ENCODE peak calls at places on chromosomes 6 and 20, in nine cellular contexts. U is hypothalamus, S is ACHN, Y is kidney glomerular epithelial cell, E is T-cell, D is globus pallidus, H is LoVo, T is fibroblast of pulmonary artery, M is neural progenitor cell. K is an unnamed sample.
A peak's percentile ranks its signal among the peaks of the same experiment; 100 is the strongest.

GRCh38 chr20:49948809-49949507 is 12.8 kb downstream of the RNF114 start:
- DNase-seq in U (no peak), S (peak; percentile 45), Y (peak; percentile 76), E (no peak), D (no peak), H (no peak), T (peak; percentile 66), M (no peak), K (no peak)

GRCh38 chr6:90194371-90194841 is 102.2 kb downstream of the BACH2 start:
- DNase-seq in U (no peak), S (no peak), Y (peak; percentile 7), E (no peak), D (no peak), H (no peak), T (peak; percentile 10), M (no peak), K (no peak)

GRCh38 chr6:34792605-34793500 is 970 bp downstream of the BLTP3A start:
- DNase-seq in U (no peak), S (peak; percentile 30), Y (peak; percentile 41), E (no peak), D (peak; percentile 13), H (peak; percentile 37), T (peak; percentile 71), M (peak; percentile 39), K (peak; percentile 54)

GRCh38 chr6:126033696-126034095 is 47.4 kb downstream of the TRMT11 start:
- DNase-seq in U (no peak), S (peak; percentile 69), Y (peak; percentile 87), E (no peak), D (peak; percentile 31), H (peak; percentile 19), T (peak; percentile 93), M (peak; percentile 78), K (peak; percentile 79)

GRCh38 chr20:18030020-18030419 is 27.7 kb downstream of the OVOL2 start:
- DNase-seq in U (no peak), S (no peak), Y (no peak), E (no peak), D (no peak), H (no peak), T (no peak), M (no peak), K (no peak)

GRCh38 chr6:107493158-107494057 is 3.5 kb downstream of the SOBP start:
- DNase-seq in U (peak; percentile 24), S (no peak), Y (peak; percentile 20), E (no peak), D (peak; percentile 84), H (no peak), T (peak; percentile 50), M (peak; percentile 85), K (peak; percentile 31)

GRCh38 chr20:1490643-1491042 is 577 bp downstream of the SIRPB2 start:
- DNase-seq in U (no peak), S (no peak), Y (no peak), E (no peak), D (no peak), H (no peak), T (no peak), M (no peak), K (no peak)

GRCh38 chr6:1855890-1856289 is 246.2 kb downstream of the FOXC1 start:
- DNase-seq in U (no peak), S (no peak), Y (no peak), E (no peak), D (no peak), H (no peak), T (no peak), M (no peak), K (no peak)

GRCh38 chr6:106823732-106824351 is 150.7 kb downstream of the CD24 start:
- DNase-seq in U (no peak), S (no peak), Y (no peak), E (no peak), D (no peak), H (no peak), T (no peak), M (no peak), K (peak; percentile 73)

GRCh38 chr6:168042426-168043192 is 36.4 kb downstream of the FRMD1 start:
- DNase-seq in U (no peak), S (no peak), Y (no peak), E (no peak), D (no peak), H (no peak), T (no peak), M (no peak), K (no peak)

GRCh38 chr6:124903797-124904196 is 58.4 kb upstream of the RNF217 start:
- DNase-seq in U (no peak), S (no peak), Y (no peak), E (no peak), D (no peak), H (no peak), T (no peak), M (no peak), K (no peak)

GRCh38 chr6:124963416-124964083 is 1.3 kb downstream of the RNF217 start:
- DNase-seq in U (no peak), S (peak; percentile 56), Y (peak; percentile 49), E (no peak), D (peak; percentile 61), H (peak; percentile 24), T (peak; percentile 59), M (no peak), K (peak; percentile 21)

K was measured in hepatocyte.